ENCODE peak calls at places on chromosomes 13 and 19, in six cellular contexts. K is hypothalamus; F is cardiac fibroblast; E is spleen; U is mucosa of gallbladder; L is CD8-positive, alpha-beta T cell. V is an unnamed sample.

GRCh38 chr19:1807695-1808394 is 4.2 kb downstream of the ATP8B3 start:
- DNase-seq in K (no peak), F (no peak), E (no peak), U (no peak), L (no peak), V (peak)

GRCh38 chr13:97434417-97435296 is 688 bp downstream of the RAP2A start:
- DNase-seq in F (peak), K (peak), L (peak), U (peak), E (no peak), V (peak)

GRCh38 chr13:50598338-50598737 is 245.2 kb downstream of the DLEU7 start:
- DNase-seq in U (no peak), K (no peak), L (no peak), E (no peak), F (no peak), V (no peak)

GRCh38 chr13:76874466-76874865 is 11.7 kb downstream of the KCTD12 start:
- DNase-seq in K (no peak), E (no peak), L (no peak), F (no peak), U (no peak), V (no peak)

GRCh38 chr13:27270594-27271520 is at the start of gene RASL11A:
- DNase-seq in L (peak), K (peak), E (peak), U (peak), F (peak), V (peak)

GRCh38 chr13:107231941-107232340 is 664.0 kb upstream of the ARGLU1 start:
- DNase-seq in E (no peak), F (no peak), K (no peak), U (peak), L (no peak), V (no peak)

GRCh38 chr13:78326608-78327007 is 276.7 kb downstream of the POU4F1 start:
- DNase-seq in E (no peak), U (no peak), F (no peak), L (no peak), K (no peak), V (no peak)

GRCh38 chr13:91817250-91817649 is 418.8 kb downstream of the GPC5 start:
- DNase-seq in E (no peak), F (peak), U (no peak), L (no peak), K (no peak), V (peak)

GRCh38 chr13:98787986-98788385 is 35.5 kb upstream of the SLC15A1 start:
- DNase-seq in F (no peak), E (no peak), U (no peak), L (no peak), K (no peak), V (no peak)

GRCh38 chr19:17762505-17763229 is 11.4 kb downstream of the FCHO1 start:
- DNase-seq in F (peak), L (no peak), K (peak), U (no peak), E (no peak), V (peak)

GRCh38 chr13:37207646-37208045 is 102.2 kb upstream of the CSNK1A1L start:
- DNase-seq in U (no peak), L (no peak), E (no peak), K (no peak), F (peak), V (peak)

GRCh38 chr13:24741016-24741662 is 22.8 kb upstream of the RNF17 start:
- DNase-seq in E (no peak), U (no peak), K (no peak), F (no peak), L (no peak), V (peak)

GRCh38 chr13:99663908-99664307 is 162.6 kb downstream of the TM9SF2 start:
- DNase-seq in F (no peak), U (no peak), E (no peak), K (no peak), L (no peak), V (no peak)

GRCh38 chr13:95535243-95535642 is 17.3 kb upstream of the CLDN10 start:
- DNase-seq in K (no peak), U (no peak), E (no peak), F (peak), L (no peak), V (peak)

GRCh38 chr19:56827708-56828107 is 12.8 kb downstream of the PEG3 start:
- DNase-seq in E (no peak), F (no peak), U (no peak), L (no peak), K (no peak), V (no peak)

GRCh38 chr19:9531933-9532332 is 6.5 kb downstream of the ZNF426 start:
- DNase-seq in L (no peak), F (no peak), E (no peak), U (no peak), K (no peak), V (no peak)

GRCh38 chr19:44607049-44607448 is 6.3 kb upstream of the IGSF23 start:
- DNase-seq in L (no peak), K (no peak), U (peak), E (no peak), F (peak), V (no peak)

GRCh38 chr19:290539-291521 is at the start of gene PLPP2:
- DNase-seq in F (peak), U (peak), E (no peak), K (peak), L (no peak), V (peak)

GRCh38 chr19:45275370-45275971 is 24.4 kb downstream of the MARK4 start:
- DNase-seq in U (no peak), F (no peak), K (no peak), E (no peak), L (no peak), V (peak)

GRCh38 chr13:113863511-113864302 is at the start of gene GAS6:
- DNase-seq in F (peak), K (no peak), U (peak), E (no peak), L (no peak), V (peak)

GRCh38 chr19:6723108-6723618 is 2.7 kb upstream of the C3 start:
- DNase-seq in E (no peak), U (peak), F (peak), L (no peak), K (no peak), V (peak)

GRCh38 chr13:46588019-46588418 is 35.0 kb downstream of the LRCH1 start:
- DNase-seq in E (no peak), U (no peak), L (no peak), K (no peak), F (no peak), V (no peak)

GRCh38 chr13:98978280-98978679 is 416 bp upstream of the DOCK9 start:
- DNase-seq in U (no peak), E (no peak), F (peak), L (no peak), K (no peak), V (peak)

GRCh38 chr19:54995561-54995960 is 29.4 kb downstream of the NLRP2 start:
- DNase-seq in U (no peak), K (no peak), F (no peak), E (no peak), L (no peak), V (no peak)

GRCh38 chr13:59479629-59480028 is 684.1 kb downstream of the DIAPH3 start:
- DNase-seq in L (no peak), E (no peak), F (no peak), K (no peak), U (no peak), V (no peak)

GRCh38 chr19:23116802-23117571 is at the start of gene ZNF730:
- DNase-seq in L (peak), U (peak), K (peak), E (peak), F (peak), V (peak)

GRCh38 chr19:40947573-40947972 is 43.5 kb upstream of the CYP2B6 start:
- DNase-seq in E (no peak), L (no peak), K (no peak), F (no peak), U (no peak), V (no peak)

GRCh38 chr19:44643605-44644390 is at the start of gene PVR:
- DNase-seq in L (no peak), F (peak), U (peak), K (peak), E (peak), V (peak)

GRCh38 chr13:78382481-78382880 is 220.9 kb downstream of the POU4F1 start:
- DNase-seq in F (no peak), U (no peak), K (no peak), E (no peak), L (no peak), V (no peak)

GRCh38 chr19:40438284-40438683 is 5.9 kb downstream of the SERTAD3 start:
- DNase-seq in K (no peak), L (no peak), E (no peak), U (no peak), F (no peak), V (no peak)

GRCh38 chr13:102620512-102620911 is 23.7 kb downstream of the TPP2 start:
- DNase-seq in L (no peak), U (no peak), F (no peak), E (no peak), K (no peak), V (no peak)

GRCh38 chr13:39347926-39348901 is 254.8 kb downstream of the LHFPL6 start:
- DNase-seq in F (no peak), E (no peak), L (no peak), K (no peak), U (no peak), V (peak)

GRCh38 chr19:19434483-19435045 is 29.1 kb downstream of the GATAD2A start:
- DNase-seq in U (peak), K (no peak), E (no peak), F (peak), L (no peak), V (peak)

GRCh38 chr19:17333611-17334413 is 843 bp downstream of the ANO8 start:
- DNase-seq in K (no peak), U (peak), E (peak), F (peak), L (no peak), V (peak)

V was measured in choroid plexus epithelial cell.